ENCODE peak calls at places on chromosome 4, in nine cellular contexts. B is GM12865, S is HL-60, X is adrenal gland, H is psoas muscle, R is cardiac muscle cell, K is brain microvascular endothelial cell, J is thyroid gland, O is mucosa of descending colon. N is an unnamed sample.

GRCh38 chr4:47837582-47838294 is at the start of gene CORIN:
- DNase-seq in O (peak), H (no peak), S (no peak), J (peak), K (no peak), X (peak), B (no peak), R (peak), N (peak)

GRCh38 chr4:168835880-168836454 is 174.1 kb downstream of the CBR4 start:
- DNase-seq in O (no peak), B (no peak), R (no peak), J (no peak), H (no peak), X (no peak), S (no peak), K (no peak), N (peak)

GRCh38 chr4:132827522-132827921 is 321.6 kb upstream of the PCDH10 start:
- DNase-seq in O (no peak), S (no peak), H (no peak), J (no peak), X (no peak), K (no peak), R (no peak), B (peak), N (peak)

GRCh38 chr4:6374575-6374974 is 97.8 kb downstream of the PPP2R2C start:
- DNase-seq in K (no peak), J (no peak), R (no peak), B (no peak), S (no peak), H (peak), O (no peak), X (no peak), N (no peak)

GRCh38 chr4:185737489-185738037 is 74.4 kb downstream of the SORBS2 start:
- DNase-seq in O (no peak), B (no peak), J (no peak), K (no peak), X (no peak), R (no peak), S (no peak), H (no peak), N (no peak)

GRCh38 chr4:16443504-16444088 is 217.3 kb upstream of the TAPT1 start:
- DNase-seq in S (no peak), B (peak), R (peak), O (peak), H (no peak), K (peak), X (no peak), J (no peak), N (peak)

GRCh38 chr4:120062663-120063195 is 3.9 kb downstream of the MAD2L1 start:
- DNase-seq in S (no peak), B (no peak), J (no peak), O (no peak), K (no peak), X (no peak), R (no peak), H (no peak), N (no peak)

GRCh38 chr4:176872461-176872860 is 79.7 kb upstream of the VEGFC start:
- DNase-seq in H (no peak), O (no peak), J (no peak), K (no peak), B (no peak), X (no peak), R (no peak), S (no peak), N (no peak)

GRCh38 chr4:158316264-158316663 is 106.0 kb downstream of the TMEM144 start:
- DNase-seq in O (no peak), H (no peak), S (no peak), K (no peak), J (no peak), R (no peak), X (no peak), B (peak), N (no peak)

GRCh38 chr4:135839712-135840111 is 1638.1 kb upstream of the PABPC4L start:
- DNase-seq in X (no peak), O (no peak), H (no peak), R (no peak), J (no peak), S (no peak), K (no peak), B (no peak), N (no peak)

GRCh38 chr4:22454955-22455354 is 60.9 kb downstream of the ADGRA3 start:
- DNase-seq in H (no peak), R (no peak), X (no peak), B (no peak), S (no peak), J (no peak), K (no peak), O (no peak), N (no peak)

GRCh38 chr4:28251831-28252230 is 1391.2 kb downstream of the STIM2 start:
- DNase-seq in S (no peak), K (no peak), R (no peak), B (no peak), O (no peak), H (no peak), X (no peak), J (no peak), N (peak)

GRCh38 chr4:9969526-9970398 is 51.5 kb downstream of the SLC2A9 start:
- DNase-seq in S (no peak), K (no peak), R (no peak), J (no peak), O (no peak), H (no peak), X (no peak), B (no peak), N (no peak)

GRCh38 chr4:103774326-103774725 is 54.5 kb upstream of the TACR3 start:
- DNase-seq in B (no peak), S (no peak), K (no peak), O (no peak), H (no peak), X (no peak), R (no peak), J (no peak), N (no peak)

GRCh38 chr4:42654606-42655005 is 2.3 kb downstream of the ATP8A1 start:
- DNase-seq in R (no peak), H (no peak), S (peak), K (peak), B (peak), J (peak), O (no peak), X (peak), N (peak)

GRCh38 chr4:76804060-76804459 is 93.9 kb downstream of the SOWAHB start:
- DNase-seq in O (no peak), J (no peak), H (no peak), S (no peak), X (no peak), R (no peak), K (peak), B (no peak), N (no peak)

GRCh38 chr4:145340071-145340695 is 141.5 kb upstream of the SMAD1 start:
- DNase-seq in O (no peak), H (no peak), B (no peak), J (no peak), K (no peak), R (no peak), S (no peak), X (no peak), N (no peak)

GRCh38 chr4:182022899-182023298 is 220.3 kb upstream of the TENM3 start:
- DNase-seq in K (no peak), X (no peak), J (no peak), B (no peak), S (no peak), H (no peak), O (no peak), R (no peak), N (no peak)

GRCh38 chr4:175998782-175999181 is 66.9 kb upstream of the WDR17 start:
- DNase-seq in B (peak), X (no peak), R (no peak), K (no peak), J (peak), S (no peak), H (no peak), O (no peak), N (peak)

GRCh38 chr4:188154668-188155423 is 15.6 kb downstream of the TRIML1 start:
- DNase-seq in H (no peak), X (no peak), O (peak), B (no peak), S (no peak), R (no peak), J (no peak), K (no peak), N (no peak)

GRCh38 chr4:81807386-81807785 is 335.7 kb upstream of the RASGEF1B start:
- DNase-seq in R (no peak), O (no peak), S (no peak), H (no peak), X (no peak), B (no peak), J (no peak), K (no peak), N (no peak)

GRCh38 chr4:48467442-48467841 is 15.7 kb upstream of the SLC10A4 start:
- DNase-seq in O (no peak), S (no peak), K (no peak), R (no peak), J (no peak), X (no peak), H (no peak), B (no peak), N (no peak)

GRCh38 chr4:106238819-106239420 is 77.1 kb downstream of the TBCK start:
- DNase-seq in O (peak), X (no peak), K (peak), S (no peak), B (peak), H (no peak), J (no peak), R (peak), N (peak)

GRCh38 chr4:68256284-68256683 is 10.8 kb upstream of the TMPRSS11B start:
- DNase-seq in S (no peak), X (no peak), R (no peak), B (no peak), H (no peak), O (no peak), K (peak), J (no peak), N (no peak)

GRCh38 chr4:63302078-63302477 is 1107.2 kb downstream of the TECRL start:
- DNase-seq in B (no peak), X (no peak), S (no peak), H (no peak), K (no peak), R (no peak), O (no peak), J (no peak), N (no peak)

DNA sequence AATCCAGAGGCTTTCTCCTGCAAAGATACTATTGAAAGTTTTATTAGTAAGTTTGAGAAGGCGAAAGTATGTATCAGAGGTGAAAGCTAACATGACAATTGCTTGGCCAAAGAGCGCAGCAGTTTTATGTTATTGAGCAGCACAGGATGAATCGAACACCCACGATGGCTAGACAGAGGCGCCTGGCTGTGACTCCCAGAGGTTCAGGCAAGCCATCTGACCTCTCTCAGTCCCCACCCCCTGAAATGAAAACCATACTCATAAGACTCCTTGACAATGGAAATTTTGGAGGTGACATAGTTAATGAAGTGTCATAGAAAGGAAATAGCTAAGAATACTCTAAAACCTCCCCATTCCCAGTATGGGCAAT is 70.6 kb downstream of the MGST2 start:
- DNase-seq in B (no peak), R (no peak), X (no peak), O (no peak), J (no peak), K (no peak), H (no peak), S (no peak), N (no peak)
- H3K4me3 ChIP-seq in B (no peak), R (no peak), X (no peak), O (no peak), J (no peak), K (no peak), H (no peak), S (no peak), N (no peak)

GRCh38 chr4:87005369-87005689 is 70.5 kb downstream of the AFF1 start:
- DNase-seq in O (no peak), S (no peak), X (no peak), K (no peak), B (no peak), J (no peak), R (no peak), H (no peak), N (no peak)

GRCh38 chr4:87005690-87006461 is 71.1 kb downstream of the AFF1 start:
- DNase-seq in R (peak), B (peak), O (peak), K (no peak), J (no peak), H (no peak), X (no peak), S (no peak), N (no peak)

GRCh38 chr4:87009095-87009648 is 74.4 kb downstream of the AFF1 start:
- DNase-seq in O (peak), H (no peak), J (no peak), S (no peak), B (peak), R (no peak), X (no peak), K (no peak), N (no peak)

GRCh38 chr4:87006531-87007344 is 71.9 kb downstream of the AFF1 start:
- DNase-seq in B (peak), X (peak), J (peak), O (peak), S (peak), H (peak), K (peak), R (peak), N (peak)

DNA sequence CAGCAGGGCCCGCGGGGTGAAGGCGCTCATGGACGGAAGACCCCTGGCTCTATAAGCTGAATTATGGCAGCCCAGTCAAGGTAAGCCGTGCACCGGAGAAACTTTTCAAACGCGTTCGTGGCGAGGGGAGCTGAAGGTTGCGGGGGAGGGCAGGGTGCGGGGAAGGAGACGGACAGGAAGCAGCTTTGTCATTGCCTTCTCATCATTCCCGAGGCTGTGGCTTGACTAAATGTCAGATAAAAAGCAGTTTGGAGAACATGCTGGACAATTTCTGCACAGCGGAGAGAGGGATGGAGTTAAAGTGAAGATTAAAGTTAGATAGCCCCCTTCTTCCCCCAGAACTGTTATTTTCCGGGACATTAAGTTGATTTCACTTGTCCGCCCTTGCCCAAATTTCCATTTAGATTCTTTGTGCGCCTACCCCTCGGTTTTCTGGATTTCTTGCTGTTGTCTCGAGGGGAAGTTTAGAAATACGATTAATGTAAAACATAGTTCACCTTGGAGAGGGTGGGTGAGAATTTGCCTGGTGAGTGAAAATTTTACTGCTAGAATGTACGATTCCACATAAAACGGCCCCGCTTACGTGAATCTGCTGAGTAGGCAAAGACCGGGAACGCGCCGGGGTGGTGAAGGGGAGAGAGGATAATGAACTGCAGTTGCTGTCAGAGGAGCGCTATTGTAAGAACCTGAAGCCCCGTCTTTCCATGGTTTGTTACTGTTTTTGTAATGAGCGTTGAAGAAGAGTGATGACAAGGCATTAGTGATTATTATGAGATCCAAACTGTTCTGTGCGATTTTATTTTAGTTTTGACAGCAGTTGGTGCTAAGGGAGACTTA is 72.8 kb downstream of the AFF1 start:
- DNase-seq in X (peak), O (peak), J (peak), B (peak), R (peak), H (peak), S (no peak), K (peak), N (peak)
- H3K4me3 ChIP-seq in X (peak), O (peak), J (peak), B (peak), R (peak), H (peak), S (peak), K (peak), N (peak)

GRCh38 chr4:60089546-60090273 is 1110.4 kb upstream of the ADGRL3 start:
- DNase-seq in X (no peak), H (no peak), J (no peak), S (no peak), B (no peak), K (no peak), R (no peak), O (no peak), N (no peak)
- H3K4me3 ChIP-seq in X (no peak), H (no peak), J (no peak), S (no peak), B (no peak), K (no peak), R (no peak), O (no peak), N (no peak)

GRCh38 chr4:113142351-113142750 is 92.9 kb downstream of the ANK2 start:
- DNase-seq in B (no peak), H (no peak), S (no peak), X (no peak), K (no peak), O (no peak), J (no peak), R (no peak), N (no peak)

GRCh38 chr4:113146876-113147358 is 97.5 kb downstream of the ANK2 start:
- DNase-seq in X (peak), R (no peak), S (no peak), J (peak), K (no peak), B (peak), O (peak), H (no peak), N (no peak)

GRCh38 chr4:113145519-113146291 is 96.3 kb downstream of the ANK2 start:
- DNase-seq in R (peak), H (peak), O (no peak), S (no peak), K (no peak), X (no peak), J (peak), B (no peak), N (no peak)

GRCh38 chr4:113145147-113145518 is 95.7 kb downstream of the ANK2 start:
- DNase-seq in S (no peak), R (no peak), X (no peak), H (no peak), J (no peak), B (no peak), K (no peak), O (no peak), N (no peak)

DNA sequence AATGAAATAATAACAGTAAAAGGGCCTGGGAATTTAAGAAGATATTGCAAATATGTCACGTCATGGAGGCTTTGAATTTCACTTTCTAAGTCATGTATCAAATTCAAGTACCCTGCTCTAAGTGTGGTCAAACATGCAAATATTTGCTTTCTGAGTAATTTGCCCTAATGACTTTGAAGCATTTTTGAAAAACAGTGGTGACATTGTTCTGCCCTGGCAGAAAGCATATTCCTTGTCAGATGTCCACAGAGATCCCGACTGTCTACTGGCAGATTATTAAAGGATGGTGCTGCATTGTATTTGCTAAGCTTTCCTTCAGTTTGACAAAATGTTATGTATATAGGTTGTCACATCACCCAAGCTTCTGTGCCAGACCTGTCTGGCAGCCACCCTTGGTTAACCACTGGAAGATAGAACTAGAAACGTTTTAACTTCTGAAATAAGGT is 92.5 kb downstream of the ANK2 start:
- DNase-seq in H (no peak), K (peak), S (no peak), O (no peak), R (no peak), J (no peak), X (no peak), B (peak), N (no peak)
- H3K4me3 ChIP-seq in H (no peak), K (no peak), S (no peak), O (no peak), R (no peak), J (no peak), X (no peak), B (no peak), N (no peak)

DNA sequence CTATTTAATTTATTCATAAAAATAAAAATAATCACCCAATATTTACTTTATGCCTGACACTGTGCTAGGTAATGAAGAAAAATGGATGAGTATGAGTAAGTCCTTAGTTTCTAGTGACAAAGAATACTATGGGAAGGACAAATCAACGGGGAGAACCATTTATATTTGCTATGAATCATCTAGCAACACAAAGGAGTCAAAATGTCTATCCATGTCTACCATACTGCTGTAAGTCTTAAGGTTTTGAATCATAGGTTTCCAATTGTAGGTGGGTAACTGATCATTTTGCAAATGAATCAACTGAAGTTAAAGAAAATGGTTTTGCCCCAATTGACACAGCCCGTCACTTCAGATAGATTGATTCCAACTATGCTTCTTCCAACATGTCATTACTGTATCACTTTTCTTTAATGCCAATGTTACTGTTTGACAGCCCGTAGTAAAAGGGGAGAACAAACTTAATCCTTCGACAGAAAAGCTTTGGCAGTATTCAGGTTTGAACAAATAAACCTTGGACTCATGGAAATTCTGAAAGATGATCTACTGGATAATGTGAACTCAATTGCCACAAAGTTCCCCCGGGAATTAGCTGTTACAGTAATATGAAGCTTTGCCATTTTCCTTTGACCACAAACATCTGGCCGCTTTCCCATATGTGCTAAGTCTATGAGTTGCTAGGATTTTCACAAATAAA is 3.2 kb downstream of the TDO2 start:
- DNase-seq in B (no peak), H (no peak), J (no peak), S (no peak), K (peak), X (no peak), R (no peak), O (no peak), N (peak)
- H3K4me3 ChIP-seq in B (no peak), H (no peak), J (no peak), S (no peak), K (no peak), X (no peak), R (no peak), O (no peak), N (no peak)

GRCh38 chr4:1871471-1872021 is 353 bp downstream of the NSD2 start:
- DNase-seq in H (peak), R (no peak), S (no peak), K (no peak), O (no peak), B (no peak), X (peak), J (peak), N (no peak)

GRCh38 chr4:1873291-1873690 is 2.1 kb downstream of the NSD2 start:
- DNase-seq in J (no peak), X (no peak), B (peak), K (no peak), O (no peak), R (no peak), H (no peak), S (no peak), N (no peak)

GRCh38 chr4:1873776-1874175 is 2.6 kb downstream of the NSD2 start:
- DNase-seq in H (no peak), K (no peak), O (no peak), B (no peak), J (peak), R (no peak), X (no peak), S (no peak), N (no peak)

GRCh38 chr4:1874207-1874606 is 3.0 kb downstream of the NSD2 start:
- DNase-seq in H (no peak), J (no peak), R (no peak), S (no peak), O (no peak), X (no peak), K (no peak), B (no peak), N (no peak)

GRCh38 chr4:1872918-1873269 is 1.7 kb downstream of the NSD2 start:
- DNase-seq in H (no peak), O (no peak), R (no peak), S (no peak), B (peak), J (no peak), X (no peak), K (peak), N (peak)
- H3K4me3 ChIP-seq in H (peak), O (no peak), R (peak), S (peak), B (peak), J (no peak), X (no peak), K (peak), N (peak)

N was measured in epithelial cell of esophagus.